ENCODE peak calls at places on chromosomes 7 and 10, in six cellular contexts. Q, Z, X, W, H and L are unnamed samples. For H3K36me3, the result is how much of the 10 kb centered on the place peaks cover.

GRCh38 chr7:40175725-40176510 is 41.1 kb downstream of the SUGCT start:
- DNase-seq in X (no peak), Z (no peak), H (no peak), Q (no peak), W (no peak), L (no peak)

GRCh38 chr10:120392245-120392644 is 64.8 kb upstream of the PLPP4 start:
- DNase-seq in X (no peak), W (no peak), Z (no peak), Q (no peak), H (no peak), L (no peak)

GRCh38 chr10:94308866-94309265 is 53.9 kb downstream of the NOC3L start:
- DNase-seq in Q (no peak), X (no peak), W (no peak), H (no peak), Z (no peak), L (no peak)

GRCh38 chr7:20651960-20652544 is 36.6 kb downstream of the ABCB5 start:
- DNase-seq in H (peak), Q (no peak), Z (no peak), W (no peak), X (peak), L (no peak)

GRCh38 chr7:55569797-55570196 is 2.5 kb downstream of the VOPP1 start:
- DNase-seq in W (no peak), Z (no peak), Q (no peak), X (no peak), H (no peak), L (peak)

GRCh38 chr7:8277394-8277982 is 15.5 kb upstream of the ICA1 start:
- DNase-seq in W (no peak), Z (no peak), X (no peak), H (no peak), Q (peak), L (no peak)

GRCh38 chr7:55177589-55178261 is 158.9 kb downstream of the EGFR start:
- DNase-seq in X (peak), Z (no peak), W (no peak), Q (no peak), H (no peak), L (no peak)

GRCh38 chr10:43846187-43846680 is 197.6 kb upstream of the ZNF32 start:
- DNase-seq in Q (no peak), Z (no peak), W (no peak), X (no peak), H (no peak), L (no peak)

GRCh38 chr7:5222861-5223411 is 32.9 kb downstream of the WIPI2 start:
- DNase-seq in X (no peak), W (peak), Z (no peak), Q (no peak), H (no peak), L (no peak)

GRCh38 chr10:23614483-23614882 is 175.6 kb downstream of the OTUD1 start:
- DNase-seq in Z (no peak), Q (no peak), X (no peak), H (no peak), W (no peak), L (no peak)

GRCh38 chr7:73622909-73623797 is 1.2 kb downstream of the MLXIPL start:
- DNase-seq in H (no peak), W (no peak), X (peak), Q (no peak), Z (no peak), L (no peak)

GRCh38 chr10:22670796-22671195 is 43.6 kb downstream of the PIP4K2A start:
- DNase-seq in X (no peak), H (no peak), Z (no peak), W (no peak), Q (no peak), L (no peak)

GRCh38 chr10:36766921-36767320 is 358.5 kb upstream of the ANKRD30A start:
- DNase-seq in H (no peak), Z (no peak), W (no peak), Q (no peak), X (no peak), L (no peak)

GRCh38 chr7:1892011-1892965 is 222.2 kb downstream of the ELFN1 start:
- DNase-seq in Z (no peak), H (no peak), Q (no peak), X (no peak), W (no peak), L (no peak)

GRCh38 chr10:42754155-42755027 is 28.2 kb upstream of the BMS1 start:
- DNase-seq in X (peak), W (no peak), Q (no peak), Z (no peak), H (no peak), L (peak)

GRCh38 chr7:84975586-84976185 is 211.2 kb downstream of the SEMA3D start:
- DNase-seq in W (no peak), X (no peak), H (no peak), Q (no peak), Z (no peak), L (no peak)

GRCh38 chr10:123821136-123821535 is 70.5 kb downstream of the CPXM2 start:
- DNase-seq in H (no peak), Z (no peak), W (no peak), Q (no peak), X (no peak), L (no peak)

GRCh38 chr7:124996778-124997177 is 67.2 kb upstream of the POT1 start:
- DNase-seq in X (no peak), Z (no peak), Q (no peak), W (no peak), H (no peak), L (no peak)

GRCh38 chr10:78321500-78321899 is 287.8 kb downstream of the RPS24 start:
- DNase-seq in Z (no peak), X (no peak), W (no peak), H (no peak), Q (no peak), L (no peak)

GRCh38 chr7:148108381-148108780 is 482.2 kb upstream of the C7orf33 start:
- DNase-seq in Z (no peak), W (no peak), Q (no peak), H (no peak), X (no peak), L (no peak)

GRCh38 chr7:50742401-50742800 is 40.3 kb downstream of the GRB10 start:
- DNase-seq in W (no peak), X (no peak), H (no peak), Z (no peak), Q (no peak), L (no peak)

GRCh38 chr10:62048919-62049636 is 147.6 kb downstream of the ARID5B start:
- DNase-seq in Q (peak), Z (peak), H (no peak), X (peak), W (peak), L (peak)

GRCh38 chr10:131269776-131270460 is 41.6 kb downstream of the TCERG1L start:
- DNase-seq in W (peak), X (peak), Q (no peak), Z (no peak), H (no peak), L (no peak)

GRCh38 chr7:105086850-105087249 is 72.8 kb downstream of the KMT2E start:
- DNase-seq in W (no peak), H (no peak), Z (no peak), Q (no peak), X (no peak), L (no peak)

GRCh38 chr7:83793558-83793957 is 144.6 kb upstream of the SEMA3E start:
- DNase-seq in Q (no peak), X (no peak), Z (no peak), W (no peak), H (no peak), L (no peak)
- H3K4me3 ChIP-seq in Q (no peak), X (no peak), Z (no peak), W (no peak), H (no peak), L (no peak)

DNA sequence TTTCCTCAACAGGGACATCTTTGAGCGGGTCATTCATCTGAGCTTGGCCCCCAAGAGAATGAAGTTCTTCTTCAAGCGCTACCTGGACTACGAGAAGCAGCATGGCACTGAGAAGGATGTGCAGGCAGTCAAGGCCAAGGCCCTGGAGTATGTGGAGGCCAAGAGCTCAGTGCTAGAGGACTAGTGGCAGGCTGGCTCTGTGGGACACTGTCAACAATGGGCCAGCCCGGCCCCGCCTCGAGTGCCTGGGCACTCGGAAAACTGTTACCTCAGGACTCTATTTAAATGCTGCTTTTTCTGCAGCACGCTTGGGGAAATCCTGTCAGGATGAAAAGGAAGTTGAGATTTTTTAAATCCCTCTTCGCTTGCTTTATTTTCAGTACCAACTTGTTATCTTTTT is 6.8 kb downstream of the CALHM2 start:
- DNase-seq in H (no peak), X (no peak), Z (no peak), Q (no peak), W (no peak), L (no peak)
- H3K36me3 ChIP-seq in H (half or more), X (half or more), Z (half or more), Q (half or more), W (half or more), L (half or more)

GRCh38 chr10:93072225-93072712 is 1.4 kb upstream of the CYP26A1 start:
- DNase-seq in W (no peak), Z (no peak), X (no peak), Q (no peak), H (no peak), L (no peak)
- H3K4me3 ChIP-seq in W (peak), Z (no peak), X (peak), Q (peak), H (no peak), L (no peak)

DNA sequence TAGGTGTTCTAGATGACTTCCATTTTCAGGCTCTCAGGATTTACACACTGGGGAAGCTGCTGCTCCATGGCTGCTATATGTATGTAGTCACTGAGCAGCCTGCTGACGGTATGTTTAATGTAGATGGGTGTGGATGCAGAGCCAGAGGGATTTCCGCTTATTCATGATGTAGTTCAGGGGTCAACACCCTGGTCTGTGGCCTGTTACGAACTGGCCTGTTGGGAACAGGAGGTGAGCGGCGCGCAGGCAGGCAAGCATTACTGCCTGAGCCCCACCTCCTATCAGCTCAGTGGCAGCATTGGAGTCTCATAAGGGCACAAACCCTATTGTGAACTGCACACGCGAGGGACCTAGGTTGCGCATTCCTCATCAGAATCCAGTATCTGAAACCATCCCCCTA is 34.0 kb downstream of the DNAJB6 start:
- DNase-seq in H (no peak), Q (no peak), X (no peak), Z (no peak), W (no peak), L (no peak)
- H3K36me3 ChIP-seq in H (under half), Q (half or more), X (half or more), Z (half or more), W (half or more), L (half or more)

GRCh38 chr10:49187044-49187484 is 1.1 kb downstream of the TMEM273 start:
- DNase-seq in X (no peak), Q (no peak), W (peak), Z (no peak), H (no peak), L (no peak)
- H3K4me3 ChIP-seq in X (no peak), Q (no peak), W (peak), Z (peak), H (no peak), L (peak)

GRCh38 chr10:101507828-101508227 is 80.2 kb downstream of the POLL start:
- DNase-seq in Q (no peak), W (no peak), X (no peak), Z (no peak), H (no peak), L (no peak)
- H3K36me3 ChIP-seq in Q (under half), W (under half), X (under half), Z (under half), H (under half), L (under half)